ENCODE peak calls at places on chromosomes 11 and 22, in five cellular contexts. One of them, this sample, is unnamed.

GRCh38 chr22:22692707-22693530 is 48.5 kb downstream of the GGTLC2 start:
- DNase-seq in HepG2: peak; percentile 45
- DNase-seq in IMR-90: peak; percentile 57
- DNase-seq in K562: peak; percentile 98
- DNase-seq in GM12878: no peak
- DNase-seq in this sample: peak; percentile 56

GRCh38 chr11:112004389-112004788 is 20.8 kb upstream of the DLAT start:
- DNase-seq in GM12878: no peak
- DNase-seq in IMR-90: no peak
- DNase-seq in HepG2: peak; percentile 15
- DNase-seq in K562: peak; percentile 53
- DNase-seq in this sample: no peak

GRCh38 chr11:32895471-32895870 is 2.9 kb downstream of the QSER1 start:
- DNase-seq in HepG2: no peak
- DNase-seq in GM12878: no peak
- DNase-seq in IMR-90: no peak
- DNase-seq in K562: no peak
- DNase-seq in this sample: no peak

GRCh38 chr11:71139516-71140205 is 112.7 kb downstream of the SHANK2 start:
- DNase-seq in HepG2: peak; percentile 9
- DNase-seq in K562: no peak
- DNase-seq in GM12878: no peak
- DNase-seq in IMR-90: peak; percentile 26
- DNase-seq in this sample: no peak

GRCh38 chr11:78350646-78351165 is 66.9 kb downstream of the GAB2 start:
- DNase-seq in GM12878: peak; percentile 26
- DNase-seq in K562: no peak
- DNase-seq in HepG2: no peak
- DNase-seq in IMR-90: peak; percentile 47
- DNase-seq in this sample: no peak

GRCh38 chr11:128341280-128341679 is 246.1 kb downstream of the ETS1 start:
- DNase-seq in IMR-90: no peak
- DNase-seq in GM12878: no peak
- DNase-seq in K562: no peak
- DNase-seq in HepG2: no peak
- DNase-seq in this sample: no peak

GRCh38 chr11:65434667-65435179 is 12.1 kb downstream of the NEAT1 start:
- DNase-seq in HepG2: no peak
- DNase-seq in K562: no peak
- DNase-seq in GM12878: no peak
- DNase-seq in IMR-90: peak; percentile 38
- DNase-seq in this sample: peak; percentile 17

GRCh38 chr11:110453684-110454354 is 24.1 kb downstream of the FDX1 start:
- DNase-seq in HepG2: no peak
- DNase-seq in IMR-90: no peak
- DNase-seq in GM12878: no peak
- DNase-seq in K562: no peak
- DNase-seq in this sample: no peak

GRCh38 chr11:40175980-40176379 is 1283.5 kb downstream of the LRRC4C start:
- DNase-seq in IMR-90: no peak
- DNase-seq in HepG2: no peak
- DNase-seq in K562: no peak
- DNase-seq in GM12878: no peak
- DNase-seq in this sample: no peak

GRCh38 chr22:21669026-21669425 is 3.2 kb downstream of the PPIL2 start:
- DNase-seq in K562: no peak
- DNase-seq in HepG2: no peak
- DNase-seq in IMR-90: no peak
- DNase-seq in GM12878: no peak
- DNase-seq in this sample: no peak
- TF ChIP-seq BHLHE40 in K562: no peak
- TF ChIP-seq BHLHE40 in HepG2: no peak
- TF ChIP-seq BHLHE40 in IMR-90: no peak
- TF ChIP-seq BHLHE40 in GM12878: no peak
- TF ChIP-seq BHLHE40 in this sample: no peak

GRCh38 chr11:34354782-34355181 is 3.0 kb downstream of the ABTB2 start:
- DNase-seq in K562: no peak
- DNase-seq in IMR-90: peak; percentile 72
- DNase-seq in HepG2: no peak
- DNase-seq in GM12878: no peak
- DNase-seq in this sample: no peak
- H3K4me2 ChIP-seq in K562: no peak overlapping the region
- H3K4me2 ChIP-seq in IMR-90: no peak overlapping the region
- H3K4me2 ChIP-seq in HepG2: peak overlapping the region; percentile 91
- H3K4me2 ChIP-seq in GM12878: peak overlapping the region; percentile 92
- H3K4me2 ChIP-seq in this sample: peak overlapping the region; percentile 89

GRCh38 chr11:44235765-44236201 is 74.2 kb downstream of the ALX4 start:
- DNase-seq in IMR-90: peak; percentile 31
- DNase-seq in K562: no peak
- DNase-seq in HepG2: no peak
- DNase-seq in GM12878: no peak
- DNase-seq in this sample: no peak
- TF ChIP-seq BHLHE40 in IMR-90: no peak
- TF ChIP-seq BHLHE40 in K562: no peak
- TF ChIP-seq BHLHE40 in HepG2: no peak
- TF ChIP-seq BHLHE40 in GM12878: no peak
- TF ChIP-seq BHLHE40 in this sample: no peak

GRCh38 chr22:40928657-40929056 is 22.5 kb upstream of the RBX1 start:
- DNase-seq in GM12878: no peak
- DNase-seq in K562: peak; percentile 10
- DNase-seq in IMR-90: no peak
- DNase-seq in HepG2: no peak
- DNase-seq in this sample: no peak
- H3K4me2 ChIP-seq in GM12878: no peak overlapping the region
- H3K4me2 ChIP-seq in K562: no peak overlapping the region
- H3K4me2 ChIP-seq in IMR-90: no peak overlapping the region
- H3K4me2 ChIP-seq in HepG2: no peak overlapping the region
- H3K4me2 ChIP-seq in this sample: no peak overlapping the region

GRCh38 chr22:20587206-20587958 is 80.0 kb downstream of the MED15 start:
- DNase-seq in K562: no peak
- DNase-seq in GM12878: no peak
- DNase-seq in HepG2: no peak
- DNase-seq in IMR-90: no peak
- DNase-seq in this sample: no peak
- TF ChIP-seq BHLHE40 in K562: no peak
- TF ChIP-seq BHLHE40 in GM12878: no peak
- TF ChIP-seq BHLHE40 in HepG2: no peak
- TF ChIP-seq BHLHE40 in IMR-90: no peak
- TF ChIP-seq BHLHE40 in this sample: no peak

GRCh38 chr11:330307-330693 is 9.6 kb upstream of the IFITM3 start:
- DNase-seq in HepG2: no peak
- DNase-seq in IMR-90: no peak
- DNase-seq in K562: no peak
- DNase-seq in GM12878: no peak
- DNase-seq in this sample: no peak

GRCh38 chr11:332651-333480 is 12.2 kb upstream of the IFITM3 start:
- DNase-seq in GM12878: no peak
- DNase-seq in K562: no peak
- DNase-seq in HepG2: no peak
- DNase-seq in IMR-90: no peak
- DNase-seq in this sample: no peak

GRCh38 chr11:330694-331314 is 10.1 kb upstream of the IFITM3 start:
- DNase-seq in GM12878: no peak
- DNase-seq in IMR-90: no peak
- DNase-seq in K562: no peak
- DNase-seq in HepG2: no peak
- DNase-seq in this sample: no peak

GRCh38 chr11:329886-330253 is 9.2 kb upstream of the IFITM3 start:
- DNase-seq in K562: no peak
- DNase-seq in IMR-90: no peak
- DNase-seq in GM12878: no peak
- DNase-seq in HepG2: no peak
- DNase-seq in this sample: no peak

DNA sequence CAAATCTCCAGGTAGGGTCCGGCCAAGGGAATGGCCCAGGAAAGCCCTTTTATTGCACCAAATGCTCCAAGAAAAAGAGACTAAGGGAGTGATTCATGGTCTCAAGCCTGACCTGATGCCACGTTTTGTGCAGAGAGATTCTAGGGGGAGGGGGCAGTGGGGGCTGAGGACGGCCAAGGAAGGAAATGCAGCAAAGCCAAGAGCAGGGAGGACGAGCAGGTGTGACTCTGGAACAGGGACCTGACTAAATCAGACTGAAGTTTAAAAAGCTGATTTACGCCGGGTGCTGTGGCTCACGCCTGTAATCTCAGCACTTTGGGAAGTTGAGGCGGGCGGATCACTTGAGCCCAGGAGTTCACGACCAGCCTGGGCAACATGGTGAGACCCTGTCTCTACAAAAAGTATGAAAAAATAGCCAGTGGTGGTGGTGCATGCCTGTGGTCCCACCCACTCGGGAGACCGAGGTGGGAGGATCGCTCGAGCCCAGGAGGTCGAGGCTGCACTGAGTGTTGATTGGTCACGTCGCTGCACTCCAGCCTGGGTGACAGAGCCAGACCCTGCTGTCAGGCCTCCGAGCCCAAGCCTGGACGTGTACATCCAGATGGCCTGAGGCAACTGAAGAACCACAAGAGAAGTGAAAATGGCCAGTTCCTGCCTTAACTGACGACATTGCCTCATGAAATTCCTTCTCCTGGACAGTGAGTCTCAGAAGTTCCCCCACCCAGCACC is 10.8 kb upstream of the IFITM3 start:
- DNase-seq in K562: no peak
- DNase-seq in GM12878: no peak
- DNase-seq in HepG2: no peak
- DNase-seq in IMR-90: no peak
- DNase-seq in this sample: no peak
- H3K4me2 ChIP-seq in K562: no peak overlapping the region
- H3K4me2 ChIP-seq in GM12878: peak overlapping the region; percentile 89
- H3K4me2 ChIP-seq in HepG2: no peak overlapping the region
- H3K4me2 ChIP-seq in IMR-90: no peak overlapping the region
- H3K4me2 ChIP-seq in this sample: no peak overlapping the region

GRCh38 chr11:11467278-11467677 is 114.2 kb upstream of the CSNK2A3 start:
- DNase-seq in K562: no peak
- DNase-seq in IMR-90: no peak
- DNase-seq in GM12878: no peak
- DNase-seq in HepG2: no peak
- DNase-seq in this sample: no peak
- TF ChIP-seq BHLHE40 in K562: no peak
- TF ChIP-seq BHLHE40 in IMR-90: no peak
- TF ChIP-seq BHLHE40 in GM12878: no peak
- TF ChIP-seq BHLHE40 in HepG2: no peak
- TF ChIP-seq BHLHE40 in this sample: no peak